ENCODE peak calls at places on chromosomes 16 and 17, in five cellular contexts. Y is activated CD4-positive, alpha-beta T cell treated with anti-CD3 and anti-CD28 coated beads, Interleukin-2, amount 10 ng/mL, durations not matched to agents 7 days and 5 days; X is T-cell; O is effector memory CD8-positive, alpha-beta T cell; N is SK-N-DZ. F is an unnamed sample.

GRCh38 chr16:14007460-14007859 is 63.7 kb upstream of the MRTFB start:
- DNase-seq in X (no peak), Y (no peak), N (no peak), O (no peak), F (peak)

GRCh38 chr16:7888421-7888820 is 555.8 kb downstream of the RBFOX1 start:
- DNase-seq in O (no peak), X (no peak), Y (no peak), N (no peak), F (no peak)

GRCh38 chr16:57564571-57565270 is 22.3 kb downstream of the ADGRG5 start:
- DNase-seq in Y (no peak), O (no peak), N (no peak), X (no peak), F (peak)

GRCh38 chr17:39650121-39650579 is 13.2 kb downstream of the STARD3 start:
- DNase-seq in O (no peak), N (no peak), Y (no peak), X (no peak), F (peak)

GRCh38 chr17:81003711-81004335 is 12.2 kb downstream of the CHMP6 start:
- DNase-seq in X (no peak), N (no peak), Y (no peak), O (no peak), F (no peak)

GRCh38 chr17:34243732-34244299 is 11.3 kb upstream of the CCL2 start:
- DNase-seq in Y (no peak), X (no peak), N (no peak), O (no peak), F (no peak)

GRCh38 chr16:78443780-78444422 is 344.4 kb downstream of the WWOX start:
- DNase-seq in Y (no peak), N (no peak), X (no peak), O (no peak), F (peak)

GRCh38 chr17:60916043-60916442 is 238.4 kb downstream of the BCAS3 start:
- DNase-seq in X (no peak), O (no peak), N (no peak), Y (no peak), F (no peak)

GRCh38 chr17:74431568-74432483 is at the start of gene GPRC5C:
- DNase-seq in N (no peak), Y (peak), X (peak), O (peak), F (peak)

GRCh38 chr17:57605734-57606105 is 139.4 kb downstream of the CCDC182 start:
- DNase-seq in Y (no peak), N (no peak), X (no peak), O (no peak), F (no peak)

GRCh38 chr16:4675864-4676786 is 17.2 kb upstream of the NUDT16L1 start:
- DNase-seq in Y (peak), O (peak), X (peak), N (no peak), F (no peak)

GRCh38 chr16:55370762-55371482 is 46.9 kb downstream of the IRX6 start:
- DNase-seq in N (peak), X (no peak), O (no peak), Y (no peak), F (peak)

GRCh38 chr16:50448522-50448921 is 79.7 kb upstream of the BRD7 start:
- DNase-seq in N (no peak), X (no peak), Y (no peak), O (no peak), F (no peak)

GRCh38 chr16:4461250-4462085 is 13.0 kb downstream of the NMRAL1 start:
- DNase-seq in N (no peak), X (no peak), O (no peak), Y (no peak), F (no peak)

GRCh38 chr16:66057056-66057455 is 309.4 kb upstream of the CDH5 start:
- DNase-seq in O (no peak), Y (no peak), X (no peak), N (no peak), F (peak)

GRCh38 chr16:14337303-14338191 is 266.4 kb downstream of the MRTFB start:
- DNase-seq in O (no peak), N (no peak), X (no peak), Y (no peak), F (peak)

GRCh38 chr17:32490101-32490482 is 3.3 kb downstream of the CDK5R1 start:
- DNase-seq in X (no peak), O (no peak), N (peak), Y (no peak), F (no peak)

GRCh38 chr16:78098544-78099371 is 696 bp upstream of the WWOX start:
- DNase-seq in Y (no peak), X (no peak), O (no peak), N (no peak), F (no peak)

GRCh38 chr17:35749560-35750412 is 3.3 kb downstream of the GAS2L2 start:
- DNase-seq in N (peak), Y (peak), X (no peak), O (no peak), F (no peak)

GRCh38 chr16:19001788-19002187 is 18.1 kb downstream of the TMC7 start:
- DNase-seq in O (no peak), Y (no peak), N (no peak), X (no peak), F (peak)

GRCh38 chr17:49845210-49845782 is 2.6 kb downstream of the TAC4 start:
- DNase-seq in X (no peak), N (no peak), Y (no peak), O (no peak), F (no peak)

GRCh38 chr16:68332411-68333121 is 21.7 kb downstream of the PRMT7 start:
- DNase-seq in N (peak), Y (peak), O (no peak), X (no peak), F (peak)

GRCh38 chr16:55809851-55810250 is 23.0 kb downstream of the CES1 start:
- DNase-seq in N (no peak), Y (no peak), X (no peak), O (no peak), F (no peak)

GRCh38 chr16:67535201-67535600 is 6.6 kb downstream of the RIPOR1 start:
- DNase-seq in X (no peak), N (no peak), Y (no peak), O (no peak), F (no peak)

GRCh38 chr16:27892879-27893278 is 170.6 kb downstream of the GSG1L start:
- DNase-seq in Y (no peak), N (no peak), O (no peak), X (no peak), F (peak)

GRCh38 chr16:78386925-78387324 is 287.5 kb downstream of the WWOX start:
- DNase-seq in X (no peak), Y (no peak), N (no peak), O (no peak), F (no peak)

GRCh38 chr17:3002538-3003301 is 60.7 kb downstream of the OR1D5 start:
- DNase-seq in Y (no peak), X (peak), O (no peak), N (no peak), F (no peak)

GRCh38 chr16:4182581-4183257 is 59.2 kb downstream of the SRL start:
- DNase-seq in N (no peak), Y (no peak), X (no peak), O (no peak), F (no peak)

GRCh38 chr16:57941016-57941656 is 29.8 kb downstream of the CNGB1 start:
- DNase-seq in X (no peak), Y (no peak), O (no peak), N (no peak), F (peak)

GRCh38 chr17:35578929-35579448 is 618 bp upstream of the PEX12 start:
- DNase-seq in N (no peak), O (no peak), X (no peak), Y (no peak), F (no peak)

GRCh38 chr16:57742543-57742942 is 7.0 kb downstream of the KATNB1 start:
- DNase-seq in Y (no peak), N (no peak), O (no peak), X (no peak), F (no peak)

GRCh38 chr17:49187301-49187700 is 23.1 kb downstream of the GNGT2 start:
- DNase-seq in O (no peak), Y (no peak), X (no peak), N (no peak), F (no peak)

GRCh38 chr17:68600881-68601564 is at the start of gene FAM20A:
- DNase-seq in O (no peak), Y (no peak), X (no peak), N (no peak), F (no peak)

GRCh38 chr16:35255186-35255803 is 1795.9 kb downstream of the TP53TG3F start:
- DNase-seq in X (no peak), O (no peak), N (no peak), Y (no peak), F (no peak)

GRCh38 chr16:22685162-22685830 is 128.7 kb upstream of the HS3ST2 start:
- DNase-seq in O (no peak), X (no peak), N (no peak), Y (no peak), F (no peak)

GRCh38 chr16:4505356-4506153 is 29.4 kb downstream of the HMOX2 start:
- DNase-seq in X (peak), N (no peak), O (peak), Y (peak), F (no peak)

F was measured in fibroblast of lung.